ENCODE peak calls at places on chromosome 15, in four cellular contexts. W is HepG2, P is HCT116, I is H1. X is an unnamed sample.

GRCh38 chr15:31299588-31300207 is 26.9 kb upstream of the KLF13 start:
- DNase-seq in W (no peak), P (no peak), I (peak; percentile 38), X (no peak)

GRCh38 chr15:48516125-48516524 is 129.4 kb downstream of the FBN1 start:
- DNase-seq in W (no peak), P (no peak), I (no peak), X (no peak)

GRCh38 chr15:78317145-78317836 is 17.9 kb upstream of the SKIC8 start:
- DNase-seq in W (no peak), P (no peak), I (no peak), X (peak; percentile 52)

GRCh38 chr15:43204016-43204901 is 16.6 kb downstream of the EPB42 start:
- DNase-seq in W (peak; percentile 53), P (peak; percentile 36), I (peak; percentile 67), X (peak; percentile 63)

GRCh38 chr15:64841258-64842098 is at the start of gene PLEKHO2:
- DNase-seq in W (peak; percentile 85), P (peak; percentile 73), I (peak; percentile 94), X (peak; percentile 95)

GRCh38 chr15:69393831-69394491 is 20.2 kb upstream of the KIF23 start:
- DNase-seq in W (no peak), P (no peak), I (no peak), X (no peak)

GRCh38 chr15:78950906-78951840 is 6.3 kb upstream of the CTSH start:
- DNase-seq in W (peak; percentile 61), P (no peak), I (no peak), X (no peak)

GRCh38 chr15:40937762-40938529 is 8.8 kb downstream of the DLL4 start:
- DNase-seq in W (no peak), P (peak; percentile 64), I (no peak), X (no peak)

GRCh38 chr15:61003683-61004299 is 225.3 kb downstream of the RORA start:
- DNase-seq in W (no peak), P (no peak), I (no peak), X (no peak)

GRCh38 chr15:70447927-70448698 is 315.2 kb downstream of the UACA start:
- DNase-seq in W (no peak), P (no peak), I (no peak), X (peak; percentile 98)

GRCh38 chr15:93417156-93418077 is 328.4 kb upstream of the RGMA start:
- DNase-seq in W (no peak), P (no peak), I (no peak), X (no peak)

GRCh38 chr15:97893988-97894387 is 66.5 kb upstream of the ARRDC4 start:
- DNase-seq in W (no peak), P (no peak), I (no peak), X (no peak)

GRCh38 chr15:96053039-96054021 is 277.2 kb upstream of the NR2F2 start:
- DNase-seq in W (peak; percentile 22), P (peak; percentile 16), I (peak; percentile 70), X (peak; percentile 64)

GRCh38 chr15:96052572-96053038 is 277.9 kb upstream of the NR2F2 start:
- DNase-seq in W (no peak), P (no peak), I (peak; percentile 65), X (no peak)

GRCh38 chr15:96052154-96052553 is 278.3 kb upstream of the NR2F2 start:
- DNase-seq in W (no peak), P (no peak), I (no peak), X (no peak)

GRCh38 chr15:96054029-96054428 is 276.5 kb upstream of the NR2F2 start:
- DNase-seq in W (no peak), P (no peak), I (peak; percentile 47), X (no peak)

DNA sequence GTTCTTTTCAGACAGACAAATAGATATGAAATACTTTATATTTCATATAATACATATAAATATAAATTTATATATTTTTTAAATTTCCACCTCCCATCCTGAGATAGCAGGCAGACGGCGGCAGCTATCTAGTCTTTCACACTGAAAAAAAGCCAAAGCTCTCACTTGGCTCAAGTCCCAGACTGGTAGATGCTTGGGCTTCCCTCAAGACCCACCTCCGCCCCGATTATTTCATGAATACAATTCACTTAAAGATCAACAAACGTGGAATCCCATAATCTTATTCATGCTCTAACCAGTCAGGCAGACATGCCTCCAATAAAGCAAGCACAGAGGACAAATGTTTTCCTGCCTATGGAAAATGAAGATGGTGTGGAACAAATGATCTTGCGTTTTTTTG is 275.9 kb upstream of the NR2F2 start:
- DNase-seq in W (no peak), P (no peak), I (no peak), X (no peak)
- TF ChIP-seq JUND in W (no peak), P (no peak), I (no peak), X (no peak)

GRCh38 chr15:24848050-24848449 is 106.7 kb upstream of the SNRPN start:
- DNase-seq in W (no peak), P (no peak), I (no peak), X (no peak)
- TF ChIP-seq FOSL1 in W (no peak), P (no peak), I (no peak), X (no peak)

DNA sequence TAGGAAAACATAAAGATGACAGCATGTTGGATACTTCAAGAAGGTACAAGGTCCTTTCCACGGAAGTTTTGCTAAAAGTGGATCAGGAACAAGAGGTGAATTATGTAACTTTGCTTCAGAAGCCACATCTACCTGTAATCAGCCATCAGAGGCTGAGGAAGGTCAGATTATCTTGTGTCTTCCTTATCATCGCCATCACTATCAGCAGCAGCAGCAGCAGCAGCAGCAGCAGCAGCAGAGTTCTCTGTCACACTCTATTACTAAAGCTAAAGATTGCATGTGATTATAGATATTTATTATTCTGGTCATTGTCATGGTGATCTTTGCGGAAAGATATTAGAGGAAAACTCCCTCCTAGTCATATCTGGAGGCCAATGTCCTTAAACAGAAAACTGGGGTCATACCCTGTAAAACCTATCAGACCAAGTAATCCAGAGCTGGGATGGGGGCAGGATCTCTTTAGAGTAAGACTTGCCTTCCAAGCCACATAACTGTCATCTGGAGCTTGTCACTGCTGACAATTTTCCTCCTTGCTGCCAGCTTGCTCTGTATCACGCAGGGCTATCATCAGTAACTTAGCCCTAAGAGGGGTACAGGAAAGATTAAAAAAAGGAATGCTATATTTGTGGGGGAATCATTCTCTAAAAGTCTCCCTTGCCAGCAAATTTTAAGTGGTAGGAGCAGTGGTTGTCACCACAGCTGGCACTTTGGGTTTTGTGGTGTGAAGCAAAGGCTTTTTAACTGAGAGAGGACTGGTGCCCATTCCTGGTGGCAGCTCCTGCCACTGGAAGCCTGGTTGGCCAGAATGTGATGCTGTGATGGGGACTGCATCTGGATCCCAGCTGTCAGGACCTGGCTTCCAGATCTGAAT is 130.9 kb upstream of the RASGRP1 start:
- DNase-seq in W (no peak), P (no peak), I (no peak), X (no peak)
- TF ChIP-seq JUND in W (no peak), P (no peak), I (no peak), X (no peak)

DNA sequence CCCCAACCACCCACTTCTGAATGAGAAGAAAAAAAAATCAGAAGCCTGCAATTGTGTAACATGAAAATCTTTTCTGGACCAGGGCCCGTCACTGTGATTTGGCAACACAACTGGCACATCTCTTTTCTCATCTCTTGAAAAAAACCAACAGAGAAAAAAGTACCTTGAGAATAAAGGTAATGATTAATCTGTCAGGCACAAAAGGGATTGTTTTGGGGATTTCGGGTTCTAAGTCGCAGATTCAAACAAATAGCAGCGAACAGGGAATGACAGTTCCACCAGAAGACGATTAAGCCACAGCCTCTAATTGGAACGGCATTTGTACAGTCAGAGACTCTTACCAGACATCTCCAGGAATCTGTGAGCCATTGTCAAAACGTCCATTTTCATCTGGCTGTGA is at the start of gene AQP9:
- DNase-seq in W (no peak), P (no peak), I (no peak), X (no peak)
- TF ChIP-seq FOSL1 in W (no peak), P (no peak), I (no peak), X (no peak)

DNA sequence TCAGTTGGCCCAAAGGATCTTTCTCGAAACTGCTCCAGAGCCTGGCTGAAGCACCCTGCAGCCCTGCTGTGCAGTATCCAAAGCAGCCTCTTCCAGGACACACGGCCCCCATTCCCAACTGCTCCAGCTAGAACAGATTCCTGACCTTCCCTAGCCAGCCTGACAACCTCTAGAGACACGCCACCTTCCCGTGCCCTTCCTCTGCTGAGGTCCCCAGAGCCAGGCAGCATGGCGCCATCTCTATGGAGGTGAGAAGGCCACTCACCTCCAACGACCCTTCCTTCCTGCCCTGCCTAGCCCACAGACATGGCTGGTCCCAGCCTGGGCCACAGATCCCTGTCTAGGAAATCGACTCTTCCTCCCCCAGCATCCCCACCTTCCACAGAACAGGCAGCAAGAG is 3.1 kb downstream of the KIF7 start:
- DNase-seq in W (no peak), P (no peak), I (peak; percentile 20), X (no peak)
- TF ChIP-seq JUND in W (no peak), P (no peak), I (no peak), X (no peak)

DNA sequence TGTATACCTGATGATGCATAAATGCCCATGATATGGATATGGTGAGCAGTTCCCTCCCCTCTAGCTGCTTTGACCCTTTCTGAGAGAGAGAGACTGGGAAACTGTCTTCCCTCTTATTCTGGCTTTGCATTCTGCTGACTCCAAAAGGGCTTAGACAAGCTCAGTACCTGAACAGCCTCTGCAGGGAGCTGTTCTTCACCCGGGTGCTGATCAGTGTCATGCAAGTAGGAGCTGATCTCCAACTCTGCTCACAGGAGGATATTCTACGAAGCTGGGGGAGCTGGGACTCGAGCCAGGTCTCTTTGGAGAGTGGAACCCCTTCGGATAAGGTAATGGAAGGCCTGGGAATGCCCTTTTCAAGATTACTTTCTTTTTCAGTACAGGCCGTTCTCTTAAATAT is 237.1 kb downstream of the RYR3 start:
- DNase-seq in W (peak; percentile 13), P (no peak), I (peak; percentile 77), X (no peak)
- TF ChIP-seq FOSL1 in W (no peak), P (no peak), I (no peak), X (no peak)

DNA sequence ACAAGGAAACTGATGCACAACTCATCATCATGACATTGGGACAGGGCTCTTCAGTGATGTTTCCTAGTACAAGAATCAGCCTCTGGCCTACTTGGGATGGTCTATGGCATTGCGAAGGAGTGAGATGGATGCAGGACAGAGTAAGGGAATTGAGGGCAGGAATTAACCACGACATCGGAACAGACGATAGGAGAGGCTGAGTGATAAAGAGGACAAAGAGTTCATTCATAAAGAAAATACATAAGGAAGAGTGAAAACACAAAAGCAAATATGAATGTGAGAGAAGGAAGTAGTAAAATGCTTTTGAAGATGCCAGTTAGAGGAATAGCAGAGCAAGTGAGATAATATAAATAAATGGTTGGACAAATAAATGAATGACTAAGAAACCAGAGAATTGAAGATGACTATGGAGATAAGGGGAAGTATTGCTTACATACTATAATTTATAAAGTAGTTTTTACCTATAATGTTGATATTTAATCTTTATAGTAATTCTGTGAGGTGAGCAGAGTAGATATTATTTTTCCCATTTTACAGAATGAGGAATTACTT is 203.2 kb downstream of the DTWD1 start:
- DNase-seq in W (no peak), P (no peak), I (no peak), X (no peak)
- TF ChIP-seq JUND in W (no peak), P (no peak), I (no peak), X (no peak)

DNA sequence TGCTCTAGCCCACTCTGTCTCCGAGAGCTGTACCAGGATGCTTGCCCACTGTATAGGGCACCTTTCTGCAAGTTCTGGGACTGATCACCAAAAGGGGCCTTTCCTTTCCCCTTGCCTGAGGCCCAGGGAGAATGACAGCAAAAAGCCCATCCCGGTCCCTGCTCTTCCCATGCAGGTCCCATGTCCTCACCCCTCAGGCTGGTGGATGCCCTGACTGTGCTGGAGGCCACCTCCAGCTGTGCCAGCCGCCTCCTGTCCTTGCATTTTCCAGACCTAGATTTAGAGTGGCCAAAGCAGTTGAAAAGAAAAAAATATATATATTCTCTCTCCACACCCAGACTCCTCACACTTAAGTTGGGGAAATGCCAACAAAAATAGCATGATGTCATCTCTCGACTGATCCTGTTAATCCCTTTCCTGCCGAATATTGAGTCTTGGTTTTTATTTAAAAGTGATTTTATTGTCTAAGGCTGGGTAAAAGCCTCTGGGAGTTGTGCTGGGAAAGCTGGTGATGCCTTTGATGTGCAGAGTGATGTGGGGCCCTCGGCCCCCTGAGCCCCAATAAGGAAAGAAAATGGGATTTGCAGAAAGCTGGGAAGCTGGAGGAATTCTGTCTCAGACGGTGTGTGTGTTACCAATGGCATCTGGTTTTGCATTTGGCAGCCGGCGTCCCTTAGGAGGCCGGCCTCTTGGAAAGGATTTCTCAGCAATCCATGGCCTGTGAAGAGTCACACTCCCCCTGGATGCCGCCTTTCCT is 29.3 kb upstream of the TPM1 start:
- DNase-seq in W (no peak), P (no peak), I (no peak), X (no peak)
- TF ChIP-seq FOSL1 in W (no peak), P (no peak), I (no peak), X (no peak)

X was measured in K562.